ENCODE peak calls at places on chromosomes 1 and 21, in eight cellular contexts. C is H4; Y is H54; T is GM23248; E is stimulated activated CD4-positive, alpha-beta T cell treated with anti-CD3 and anti-CD28 coated beads, Interleukin-4, amount 100 ng/mL, for 24 hours; R is GM10248; S is nephron progenitor cell; L is brain microvascular endothelial cell. O is an unnamed sample.

GRCh38 chr1:184665329-184665728 is 89.3 kb downstream of the EDEM3 start:
- DNase-seq in S (no peak), R (no peak), E (no peak), Y (no peak), L (no peak), T (no peak), C (no peak), O (no peak)

GRCh38 chr1:16198444-16199156 is 13.9 kb downstream of the ARHGEF19 start:
- DNase-seq in L (no peak), C (no peak), Y (no peak), T (no peak), R (no peak), S (no peak), E (no peak), O (no peak)

GRCh38 chr1:31203215-31203614 is 36.5 kb downstream of the NKAIN1 start:
- DNase-seq in L (no peak), C (no peak), T (no peak), E (no peak), Y (no peak), S (no peak), R (no peak), O (no peak)

GRCh38 chr1:220255204-220255603 is 17.0 kb downstream of the RAB3GAP2 start:
- DNase-seq in Y (no peak), T (no peak), R (no peak), E (no peak), L (no peak), C (no peak), S (no peak), O (no peak)

GRCh38 chr1:43545686-43546387 is 15.2 kb downstream of the PTPRF start:
- DNase-seq in C (no peak), R (no peak), L (peak), S (peak), E (no peak), Y (no peak), T (peak), O (peak)

GRCh38 chr21:42939581-42940413 is 14.4 kb upstream of the ERVH48-1 start:
- DNase-seq in R (no peak), L (peak), Y (peak), E (no peak), T (peak), S (no peak), C (peak), O (peak)

GRCh38 chr1:164660415-164661174 is 101.6 kb downstream of the PBX1 start:
- DNase-seq in C (peak), E (no peak), Y (no peak), S (no peak), L (peak), T (peak), R (no peak), O (peak)

GRCh38 chr1:66728021-66728420 is 24.2 kb upstream of the DYNLT5 start:
- DNase-seq in L (no peak), S (no peak), R (no peak), T (peak), Y (no peak), E (no peak), C (no peak), O (no peak)

GRCh38 chr1:50279622-50280320 is 143.5 kb downstream of the DMRTA2 start:
- DNase-seq in E (no peak), Y (no peak), L (no peak), S (peak), T (peak), R (no peak), C (no peak), O (peak)

GRCh38 chr21:18138507-18138906 is 106.1 kb upstream of the CHODL start:
- DNase-seq in Y (no peak), C (no peak), E (no peak), R (no peak), L (no peak), S (no peak), T (no peak), O (no peak)

GRCh38 chr1:95086949-95087533 is 14.3 kb upstream of the ALG14 start:
- DNase-seq in C (peak), L (peak), Y (peak), R (no peak), S (peak), T (peak), E (no peak), O (peak)

GRCh38 chr1:228334226-228334935 is 72.3 kb downstream of the TRIM11 start:
- DNase-seq in L (no peak), Y (no peak), T (no peak), R (no peak), E (no peak), S (no peak), C (no peak), O (no peak)

GRCh38 chr21:43763901-43764523 is 12.1 kb downstream of the CSTB start:
- DNase-seq in Y (no peak), E (no peak), R (no peak), T (no peak), L (no peak), C (no peak), S (no peak), O (no peak)

GRCh38 chr1:5009376-5010065 is 355.1 kb downstream of the AJAP1 start:
- DNase-seq in E (no peak), S (no peak), C (no peak), Y (no peak), R (no peak), L (no peak), T (no peak), O (no peak)

GRCh38 chr1:177346960-177347359 is 176.2 kb downstream of the BRINP2 start:
- DNase-seq in E (no peak), S (no peak), Y (no peak), L (no peak), T (no peak), C (no peak), R (no peak), O (no peak)

GRCh38 chr1:53585116-53585515 is 125.9 kb downstream of the DMRTB1 start:
- DNase-seq in S (no peak), R (no peak), L (peak), Y (no peak), T (no peak), E (no peak), C (no peak), O (no peak)

GRCh38 chr1:179166663-179167417 is 62.6 kb downstream of the ABL2 start:
- DNase-seq in Y (no peak), S (no peak), L (no peak), C (no peak), T (peak), R (no peak), E (no peak), O (no peak)

GRCh38 chr1:178581351-178581951 is 68.5 kb downstream of the TEX35 start:
- DNase-seq in T (no peak), E (no peak), R (no peak), L (no peak), Y (no peak), S (peak), C (no peak), O (no peak)

GRCh38 chr21:44618909-44619308 is 7.0 kb downstream of the KRTAP10-8 start:
- DNase-seq in L (no peak), T (no peak), Y (no peak), C (no peak), E (peak), R (no peak), S (no peak), O (no peak)

GRCh38 chr1:244341455-244342450 is 110.0 kb downstream of the ADSS2 start:
- DNase-seq in Y (peak), L (no peak), T (peak), C (peak), E (no peak), S (no peak), R (no peak), O (peak)

GRCh38 chr1:79796434-79796833 is 789.9 kb upstream of the ADGRL4 start:
- DNase-seq in T (no peak), R (no peak), Y (no peak), C (no peak), E (no peak), S (no peak), L (no peak), O (no peak)

GRCh38 chr1:33519240-33519884 is 46.9 kb downstream of the ZSCAN20 start:
- DNase-seq in R (no peak), T (no peak), Y (no peak), C (no peak), L (no peak), S (no peak), E (no peak), O (no peak)